ENCODE peak calls at places on chromosomes 3 and 15, in nine cellular contexts. X is fibroblast of lung, Z is PC-3, V is nephron progenitor cell, E is fibroblast of villous mesenchyme, K is activated B cell treated with CpG ODN at 0.5 μM for 24 hours, O is esophagus muscularis mucosa, J is astrocyte, I is suprapubic skin. D is an unnamed sample.
A peak's percentile ranks its signal among the peaks of the same experiment; 100 is the strongest.

GRCh38 chr15:83379574-83379973 is 67.6 kb upstream of the SH3GL3 start:
- DNase-seq in O (no peak), I (no peak), K (no peak), E (peak; percentile 38), V (no peak), X (peak; percentile 18), J (no peak), Z (peak; percentile 97), D (no peak)

GRCh38 chr3:54631507-54632280 is 296.2 kb downstream of the LRTM1 start:
- DNase-seq in V (no peak), X (no peak), J (no peak), I (no peak), O (no peak), K (no peak), Z (no peak), E (no peak), D (no peak)

GRCh38 chr3:174955513-174956001 is 96.4 kb downstream of the NAALADL2 start:
- DNase-seq in O (no peak), I (peak; percentile 57), J (peak; percentile 58), Z (peak; percentile 90), E (peak; percentile 20), V (no peak), K (no peak), X (peak; percentile 69), D (no peak)

GRCh38 chr3:150372320-150373118 is 35.6 kb upstream of the TSC22D2 start:
- DNase-seq in V (no peak), O (no peak), J (no peak), X (peak; percentile 22), E (peak; percentile 67), Z (peak; percentile 86), I (no peak), K (no peak), D (no peak)

GRCh38 chr3:11671648-11672100 is 28.0 kb upstream of the VGLL4 start:
- DNase-seq in V (no peak), J (peak; percentile 60), E (peak; percentile 11), Z (peak; percentile 76), X (peak; percentile 72), O (peak; percentile 74), K (no peak), I (no peak), D (no peak)

GRCh38 chr3:7820969-7821368 is 680.7 kb upstream of the LMCD1 start:
- DNase-seq in V (no peak), E (no peak), X (no peak), K (no peak), Z (no peak), I (no peak), O (no peak), J (no peak), D (no peak)

GRCh38 chr3:77370413-77370812 is 330.5 kb downstream of the ROBO2 start:
- DNase-seq in X (peak; percentile 69), J (peak; percentile 58), K (no peak), V (no peak), O (no peak), I (peak; percentile 59), Z (peak; percentile 78), E (peak; percentile 9), D (no peak)

GRCh38 chr3:185361920-185362319 is 1.0 kb upstream of the MAP3K13 start:
- DNase-seq in E (peak; percentile 8), K (no peak), J (no peak), X (peak; percentile 27), I (no peak), O (no peak), V (no peak), Z (peak; percentile 59), D (no peak)

GRCh38 chr3:172208586-172209332 is 169.4 kb downstream of the FNDC3B start:
- DNase-seq in J (peak; percentile 41), E (no peak), I (no peak), X (peak; percentile 56), V (peak; percentile 35), K (no peak), Z (no peak), O (no peak), D (no peak)

GRCh38 chr3:152688313-152688712 is 146.6 kb upstream of the P2RY1 start:
- DNase-seq in X (no peak), E (peak; percentile 5), O (no peak), K (no peak), J (no peak), I (no peak), V (no peak), Z (peak; percentile 46), D (no peak)

GRCh38 chr3:39809995-39810595 is 686 bp downstream of the MYRIP start:
- DNase-seq in O (no peak), X (no peak), Z (no peak), V (peak; percentile 32), E (no peak), K (no peak), J (no peak), I (no peak), D (peak; percentile 49)

GRCh38 chr15:45962733-45963132 is 327.9 kb downstream of the SQOR start:
- DNase-seq in J (no peak), E (no peak), K (no peak), X (no peak), V (no peak), I (no peak), O (no peak), Z (no peak), D (no peak)

GRCh38 chr3:59774613-59775012 is 724.8 kb upstream of the CFAP20DC start:
- DNase-seq in O (no peak), V (no peak), J (peak; percentile 92), I (no peak), E (peak; percentile 82), Z (peak; percentile 56), K (no peak), X (peak; percentile 95), D (no peak)

GRCh38 chr3:58991623-58992022 is 58.2 kb downstream of the CFAP20DC start:
- DNase-seq in E (no peak), O (no peak), V (no peak), Z (no peak), J (no peak), I (no peak), K (no peak), X (no peak), D (no peak)

GRCh38 chr3:41338276-41338675 is 139.0 kb downstream of the CTNNB1 start:
- DNase-seq in Z (peak; percentile 20), O (no peak), I (no peak), E (no peak), K (no peak), X (peak; percentile 77), J (peak; percentile 72), V (no peak), D (peak; percentile 25)

GRCh38 chr3:37291275-37291700 is 116.9 kb upstream of the LRRFIP2 start:
- DNase-seq in V (no peak), O (no peak), I (no peak), J (peak; percentile 72), K (no peak), Z (peak; percentile 45), E (peak; percentile 47), X (peak; percentile 79), D (no peak)

GRCh38 chr3:57331078-57331477 is 38.6 kb upstream of the ASB14 start:
- DNase-seq in O (no peak), E (no peak), X (no peak), K (no peak), J (no peak), Z (no peak), V (no peak), I (no peak), D (no peak)

GRCh38 chr3:114454592-114455251 is 160.9 kb downstream of the TIGIT start:
- DNase-seq in I (no peak), Z (no peak), K (no peak), E (peak; percentile 29), O (no peak), V (peak; percentile 42), X (peak; percentile 61), J (peak; percentile 64), D (peak; percentile 60)
- TF ChIP-seq CTCF in I (no peak), Z (no peak), K (no peak), E (no peak), O (peak; percentile 9), V (no peak), X (no peak), J (no peak), D (no peak)

DNA sequence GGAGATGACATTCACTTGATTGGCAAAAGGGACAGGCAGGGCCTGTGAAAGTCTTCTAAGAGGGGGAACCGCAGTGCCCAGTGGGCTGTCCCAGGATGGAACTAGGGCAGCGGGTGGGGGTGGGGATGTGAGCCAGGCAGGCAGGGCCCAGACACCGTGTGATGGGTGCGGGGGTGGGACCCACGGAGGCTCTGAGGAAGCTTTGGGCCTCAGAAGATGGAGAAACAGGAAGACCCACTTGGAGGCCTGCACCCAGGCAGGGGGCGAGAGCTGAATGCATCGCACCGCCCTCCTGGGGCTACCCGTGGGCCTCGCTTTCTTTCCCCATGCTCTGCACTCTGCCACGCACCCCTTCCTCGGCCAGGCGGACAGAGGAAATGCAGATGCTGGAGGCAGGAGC is 32.9 kb upstream of the ACAD9 start:
- DNase-seq in O (no peak), K (no peak), I (no peak), E (no peak), X (no peak), V (no peak), J (no peak), Z (no peak), D (no peak)
- TF ChIP-seq CTCF in O (no peak), K (no peak), I (no peak), E (no peak), X (no peak), V (no peak), J (no peak), Z (no peak), D (no peak)

DNA sequence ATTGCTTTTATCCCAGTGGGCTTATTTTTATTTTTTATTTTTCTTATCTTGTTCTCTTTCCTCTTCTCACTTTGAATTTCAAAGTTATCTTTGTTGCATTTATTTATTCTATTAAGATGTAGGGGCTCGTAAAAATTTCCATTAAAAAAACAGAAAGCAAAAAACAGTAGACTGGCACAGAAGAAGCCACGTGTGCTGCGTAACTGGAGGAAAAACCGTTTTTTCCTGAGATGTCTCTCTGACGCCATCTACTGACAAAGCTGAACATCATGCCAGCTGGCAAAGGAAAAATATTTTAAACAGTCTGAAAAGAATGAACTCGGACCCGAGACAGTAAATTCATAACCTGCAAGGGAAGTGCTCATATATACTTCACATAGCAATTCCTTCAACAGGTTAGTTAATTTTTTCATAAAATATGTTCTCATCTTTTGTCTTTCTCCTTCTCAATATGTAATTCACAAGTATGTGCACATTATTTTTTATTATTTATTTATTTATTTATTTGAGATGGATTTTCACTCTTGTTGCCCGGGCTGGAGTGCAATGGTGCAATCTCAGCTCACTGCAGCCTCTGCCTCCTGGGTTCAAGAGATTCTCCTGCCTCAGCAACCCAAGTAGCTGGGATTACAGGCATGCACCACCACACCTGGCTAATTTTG is 10.5 kb upstream of the MFSD1 start:
- DNase-seq in V (peak; percentile 25), O (peak; percentile 19), E (peak; percentile 85), X (peak; percentile 83), I (no peak), K (no peak), Z (peak; percentile 78), J (peak; percentile 74), D (no peak)
- TF ChIP-seq CTCF in V (peak; percentile 82), O (peak; percentile 79), E (peak; percentile 84), X (peak; percentile 70), I (peak; percentile 70), K (no peak), Z (peak; percentile 79), J (peak; percentile 92), D (peak; percentile 64)

DNA sequence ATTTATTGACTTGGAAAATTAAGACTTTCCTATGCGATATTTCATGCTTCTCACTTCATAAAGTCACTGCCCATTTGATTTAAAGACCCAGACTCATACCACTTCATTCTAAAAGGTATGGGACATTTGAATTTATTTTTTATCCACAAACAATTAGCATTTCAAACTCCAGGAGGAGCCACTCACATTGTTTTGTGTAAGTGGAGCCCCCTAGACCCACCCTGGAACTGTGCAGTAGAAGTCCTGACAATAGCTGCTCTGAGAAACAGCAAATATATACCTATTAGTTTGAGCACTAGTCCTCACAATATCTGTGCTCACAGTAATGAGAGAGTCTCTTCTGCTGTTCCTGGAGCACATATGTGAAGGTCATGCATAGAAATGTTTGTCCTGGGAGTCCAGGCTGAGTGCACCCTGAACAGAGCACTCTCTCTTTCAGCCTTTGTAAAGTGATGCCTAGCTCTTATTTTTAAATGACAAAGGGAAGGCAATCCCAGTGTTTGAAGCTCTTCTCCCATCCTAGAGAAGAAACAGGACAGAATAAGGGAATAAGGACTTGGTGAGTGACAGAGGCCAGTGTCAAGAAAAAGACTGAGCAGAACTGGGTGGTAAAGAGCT is 127.5 kb upstream of the STRIT1 start:
- DNase-seq in X (no peak), V (no peak), E (no peak), Z (no peak), K (no peak), J (no peak), I (no peak), O (peak; percentile 57), D (no peak)
- TF ChIP-seq CTCF in X (no peak), V (no peak), E (no peak), Z (peak; percentile 25), K (no peak), J (no peak), I (no peak), O (no peak), D (no peak)

D was measured in glutamatergic neuron.